ENCODE peak calls at places on chromosome 17, in seven cellular contexts. W, X, O, M, F, R and T are unnamed samples.
A peak's percentile ranks its signal among the peaks of the same experiment; 100 is the strongest.

GRCh38 chr17:74334393-74335039 is 8.5 kb downstream of the KIF19 start:
- DNase-seq in O (no peak), X (no peak), R (no peak), W (no peak), F (peak; percentile 11), M (no peak), T (no peak)

GRCh38 chr17:51487947-51488346 is 227.6 kb downstream of the UTP18 start:
- DNase-seq in W (no peak), M (no peak), X (peak; percentile 5), O (peak; percentile 3), R (no peak), F (no peak), T (no peak)

GRCh38 chr17:43405861-43406260 is 7.1 kb downstream of the ARL4D start:
- DNase-seq in M (no peak), W (no peak), F (no peak), O (no peak), R (no peak), X (no peak), T (no peak)

GRCh38 chr17:48596000-48596734 is 2.6 kb upstream of the HOXB5 start:
- DNase-seq in F (no peak), X (no peak), W (no peak), M (no peak), R (no peak), O (no peak), T (no peak)

GRCh38 chr17:56653877-56654276 is 60.4 kb downstream of the NOG start:
- DNase-seq in M (no peak), W (peak; percentile 6), O (peak; percentile 73), X (peak; percentile 50), F (peak; percentile 72), R (no peak), T (peak; percentile 85)

GRCh38 chr17:35726609-35727460 is 4.6 kb upstream of the RASL10B start:
- DNase-seq in O (no peak), W (no peak), X (peak; percentile 82), M (no peak), R (peak; percentile 95), F (peak; percentile 95), T (no peak)

GRCh38 chr17:70848785-70849184 is 679.5 kb downstream of the KCNJ2 start:
- DNase-seq in O (no peak), R (peak; percentile 48), X (no peak), M (no peak), W (no peak), F (peak; percentile 72), T (no peak)

GRCh38 chr17:37779554-37779953 is 34.7 kb upstream of the HNF1B start:
- DNase-seq in O (no peak), R (no peak), M (no peak), X (no peak), F (peak; percentile 52), W (no peak), T (no peak)

GRCh38 chr17:76848670-76849069 is 19.5 kb upstream of the MGAT5B start:
- DNase-seq in X (no peak), M (no peak), O (no peak), F (no peak), W (no peak), R (no peak), T (no peak)

GRCh38 chr17:61413654-61414133 is 14.1 kb downstream of the TBX2 start:
- DNase-seq in W (no peak), M (no peak), X (no peak), O (no peak), F (no peak), R (no peak), T (no peak)

GRCh38 chr17:55281592-55282378 is 17.0 kb downstream of the HLF start:
- DNase-seq in X (no peak), O (no peak), F (no peak), W (no peak), M (no peak), R (no peak), T (no peak)

GRCh38 chr17:70810609-70811008 is 641.3 kb downstream of the KCNJ2 start:
- DNase-seq in M (no peak), O (no peak), R (no peak), W (no peak), F (no peak), X (no peak), T (no peak)

GRCh38 chr17:50482516-50482915 is 3.9 kb downstream of the RSAD1 start:
- DNase-seq in M (peak; percentile 93), R (peak; percentile 84), X (peak; percentile 93), W (peak; percentile 54), O (peak; percentile 73), F (peak; percentile 97), T (peak; percentile 78)

GRCh38 chr17:43533699-43534098 is 12.4 kb downstream of the ETV4 start:
- DNase-seq in M (no peak), F (no peak), X (no peak), O (no peak), W (no peak), R (no peak), T (no peak)

GRCh38 chr17:12736526-12736925 is 52.8 kb upstream of the ARHGAP44 start:
- DNase-seq in M (no peak), R (no peak), W (no peak), X (no peak), F (no peak), O (no peak), T (no peak)